ENCODE peak calls at places on chromosome 20, in eight cellular contexts. I is activated gamma-delta T cell treated with Interleukin-2 at 50 U/mL for 16 hours; P is stimulated activated CD4-positive, alpha-beta T cell treated with anti-CD3 and anti-CD28 coated beads, Interleukin-1b, Interleukin-23, amount 100 ng/mL, for 48 hours; A is WTC11; C is heart right ventricle; H is neural progenitor cell; M is HuH-7.5; X is GM23338. K is an unnamed sample.

GRCh38 chr20:38117635-38118034 is 47.4 kb downstream of the TGM2 start:
- DNase-seq in C (no peak), A (no peak), M (no peak), P (no peak), X (no peak), H (no peak), I (no peak), K (peak)

GRCh38 chr20:32062776-32063170 is 10.7 kb downstream of the HCK start:
- DNase-seq in X (no peak), H (no peak), A (no peak), P (no peak), M (no peak), C (peak), I (no peak), K (peak)

GRCh38 chr20:2124632-2125131 is 23.1 kb downstream of the STK35 start:
- DNase-seq in M (no peak), X (no peak), C (peak), H (no peak), A (no peak), I (no peak), P (no peak), K (peak)

GRCh38 chr20:61120595-61121515 is 131.2 kb upstream of the CDH4 start:
- DNase-seq in P (peak), I (peak), X (peak), H (peak), M (no peak), C (no peak), A (peak), K (peak)

GRCh38 chr20:11112837-11113236 is 439.0 kb upstream of the JAG1 start:
- DNase-seq in P (no peak), I (no peak), M (no peak), A (no peak), X (no peak), C (no peak), H (no peak), K (no peak)

GRCh38 chr20:51176846-51177245 is 153.9 kb upstream of the KCNG1 start:
- DNase-seq in M (no peak), C (no peak), H (no peak), P (no peak), I (no peak), X (no peak), A (no peak), K (peak)

GRCh38 chr20:41392871-41393704 is 26.5 kb upstream of the EMILIN3 start:
- DNase-seq in A (no peak), C (peak), X (no peak), H (no peak), I (no peak), P (no peak), M (no peak), K (peak)

GRCh38 chr20:4820833-4821518 is 99.3 kb downstream of the PRND start:
- DNase-seq in M (no peak), A (no peak), C (no peak), H (no peak), P (no peak), I (no peak), X (no peak), K (no peak)

GRCh38 chr20:9409352-9409751 is 105.0 kb upstream of the LAMP5 start:
- DNase-seq in P (no peak), X (no peak), A (no peak), M (no peak), C (no peak), I (no peak), H (no peak), K (no peak)

GRCh38 chr20:13024581-13024980 is 15.8 kb downstream of the SPTLC3 start:
- DNase-seq in P (no peak), X (no peak), A (no peak), I (no peak), H (no peak), C (no peak), M (no peak), K (no peak)

GRCh38 chr20:63744158-63744557 is 4.6 kb downstream of the SLC2A4RG start:
- DNase-seq in H (no peak), A (no peak), I (no peak), X (no peak), M (peak), P (no peak), C (no peak), K (no peak)

GRCh38 chr20:16620961-16621360 is 47.7 kb upstream of the KIF16B start:
- DNase-seq in A (no peak), C (no peak), H (no peak), I (no peak), M (no peak), X (no peak), P (no peak), K (no peak)

GRCh38 chr20:3678893-3679720 is 2.7 kb downstream of the ADAM33 start:
- DNase-seq in M (no peak), C (no peak), I (no peak), H (no peak), X (no peak), A (no peak), P (no peak), K (no peak)